ENCODE peak calls at places on chromosome 21, in eight cellular contexts. J is CD8-positive, alpha-beta T cell; S is GM13977; K is WTC11; X is BE2C; D is HFF-Myc; T is heart right ventricle; C is left ventricle myocardium inferior. G is an unnamed sample.

GRCh38 chr21:25607812-25608737 is 794 bp upstream of the MRPL39 start:
- DNase-seq in J (peak), S (peak), K (peak), X (peak), D (peak), T (peak), C (peak), G (no peak)

GRCh38 chr21:34598931-34599400 is 15.9 kb downstream of the RCAN1 start:
- DNase-seq in J (no peak), S (no peak), K (no peak), X (no peak), D (no peak), T (no peak), C (no peak), G (no peak)

GRCh38 chr21:45959779-45960390 is 21.7 kb upstream of the COL6A1 start:
- DNase-seq in J (no peak), S (no peak), K (no peak), X (no peak), D (no peak), T (no peak), C (no peak), G (no peak)

GRCh38 chr21:39531777-39532333 is 80.1 kb downstream of the SH3BGR start:
- DNase-seq in J (no peak), S (no peak), K (no peak), X (no peak), D (no peak), T (no peak), C (no peak), G (no peak)

GRCh38 chr21:36701912-36702621 is 3.2 kb downstream of the SIM2 start:
- DNase-seq in J (no peak), S (no peak), K (no peak), X (no peak), D (no peak), T (no peak), C (no peak), G (no peak)

GRCh38 chr21:33096426-33096825 is 26.5 kb downstream of the OLIG1 start:
- DNase-seq in J (no peak), S (no peak), K (no peak), X (no peak), D (no peak), T (no peak), C (no peak), G (no peak)

GRCh38 chr21:32826317-32827167 is 55.0 kb upstream of the PAXBP1 start:
- DNase-seq in J (no peak), S (peak), K (peak), X (peak), D (peak), T (peak), C (no peak), G (no peak)

GRCh38 chr21:31142600-31142999 is 104.3 kb upstream of the KRTAP19-8 start:
- DNase-seq in J (no peak), S (no peak), K (no peak), X (peak), D (no peak), T (no peak), C (no peak), G (no peak)

GRCh38 chr21:41142051-41142795 is 25.7 kb upstream of the BACE2 start:
- DNase-seq in J (no peak), S (no peak), K (no peak), X (no peak), D (peak), T (peak), C (no peak), G (no peak)

GRCh38 chr21:42219606-42220137 is 732 bp downstream of the ABCG1 start:
- DNase-seq in J (no peak), S (peak), K (peak), X (peak), D (no peak), T (no peak), C (peak), G (no peak)

GRCh38 chr21:41966341-41966833 is 12.6 kb upstream of the C2CD2 start:
- DNase-seq in J (no peak), S (no peak), K (no peak), X (no peak), D (no peak), T (no peak), C (no peak), G (no peak)

GRCh38 chr21:28601708-28602107 is 391.0 kb downstream of the LTN1 start:
- DNase-seq in J (no peak), S (no peak), K (no peak), X (no peak), D (no peak), T (no peak), C (no peak), G (no peak)

GRCh38 chr21:39938086-39938611 is 70.9 kb downstream of the PCP4 start:
- DNase-seq in J (no peak), S (no peak), K (no peak), X (no peak), D (no peak), T (no peak), C (no peak), G (no peak)

GRCh38 chr21:33700491-33700890 is 58.2 kb downstream of the ITSN1 start:
- DNase-seq in J (no peak), S (no peak), K (no peak), X (no peak), D (no peak), T (no peak), C (no peak), G (no peak)

GRCh38 chr21:34946385-34947121 is 102.5 kb downstream of the RUNX1 start:
- DNase-seq in J (no peak), S (no peak), K (no peak), X (no peak), D (no peak), T (no peak), C (no peak), G (no peak)

GRCh38 chr21:35095859-35096291 is 46.8 kb upstream of the RUNX1 start:
- DNase-seq in J (no peak), S (no peak), K (no peak), X (no peak), D (no peak), T (no peak), C (no peak), G (no peak)

GRCh38 chr21:46392921-46393320 is 65.8 kb upstream of the DIP2A start:
- DNase-seq in J (no peak), S (no peak), K (no peak), X (no peak), D (peak), T (peak), C (peak), G (no peak)

GRCh38 chr21:32132911-32133310 is 145.9 kb downstream of the MIS18A start:
- DNase-seq in J (no peak), S (no peak), K (no peak), X (no peak), D (no peak), T (no peak), C (no peak), G (no peak)

GRCh38 chr21:35399706-35400105 is 350.6 kb upstream of the RUNX1 start:
- DNase-seq in J (no peak), S (no peak), K (no peak), X (no peak), D (no peak), T (no peak), C (no peak), G (no peak)

GRCh38 chr21:14263879-14264278 is 47.9 kb downstream of the RBM11 start:
- DNase-seq in J (no peak), S (no peak), K (no peak), X (no peak), D (no peak), T (no peak), C (no peak), G (no peak)

GRCh38 chr21:40151611-40152010 is 284.4 kb downstream of the PCP4 start:
- DNase-seq in J (no peak), S (no peak), K (no peak), X (no peak), D (no peak), T (no peak), C (no peak), G (no peak)

GRCh38 chr21:15183712-15184353 is 119.0 kb upstream of the NRIP1 start:
- DNase-seq in J (no peak), S (no peak), K (no peak), X (no peak), D (no peak), T (no peak), C (no peak), G (no peak)

GRCh38 chr21:36193200-36193599 is 36.6 kb downstream of the DOP1B start:
- DNase-seq in J (no peak), S (no peak), K (no peak), X (no peak), D (no peak), T (no peak), C (no peak), G (no peak)

GRCh38 chr21:34807146-34807880 is 138.5 kb downstream of the CLIC6 start:
- DNase-seq in J (peak), S (peak), K (no peak), X (no peak), D (peak), T (no peak), C (no peak), G (no peak)

GRCh38 chr21:35106246-35106835 is 57.2 kb upstream of the RUNX1 start:
- DNase-seq in J (no peak), S (no peak), K (no peak), X (no peak), D (no peak), T (peak), C (no peak), G (no peak)

GRCh38 chr21:14591882-14592281 is 45.8 kb upstream of the SAMSN1 start:
- DNase-seq in J (no peak), S (no peak), K (no peak), X (no peak), D (no peak), T (peak), C (no peak), G (no peak)

GRCh38 chr21:31909153-31909771 is 36.4 kb downstream of the HUNK start:
- DNase-seq in J (no peak), S (no peak), K (no peak), X (no peak), D (no peak), T (no peak), C (no peak), G (no peak)

GRCh38 chr21:36915701-36916075 is 50.8 kb downstream of the HLCS start:
- DNase-seq in J (no peak), S (no peak), K (no peak), X (no peak), D (no peak), T (no peak), C (no peak), G (no peak)

GRCh38 chr21:45939521-45940045 is 42.0 kb upstream of the COL6A1 start:
- DNase-seq in J (no peak), S (no peak), K (no peak), X (no peak), D (no peak), T (no peak), C (no peak), G (peak)

GRCh38 chr21:21845901-21846396 is 847.7 kb downstream of the NCAM2 start:
- DNase-seq in J (no peak), S (no peak), K (no peak), X (no peak), D (no peak), T (no peak), C (no peak), G (no peak)

GRCh38 chr21:29407571-29407970 is 108.8 kb downstream of the BACH1 start:
- DNase-seq in J (no peak), S (no peak), K (no peak), X (no peak), D (no peak), T (no peak), C (no peak), G (no peak)

GRCh38 chr21:38956791-38957571 is 151.3 kb downstream of the ETS2 start:
- DNase-seq in J (no peak), S (no peak), K (no peak), X (no peak), D (no peak), T (no peak), C (no peak), G (no peak)

GRCh38 chr21:45981154-45981606 is 390 bp upstream of the COL6A1 start:
- DNase-seq in J (peak), S (peak), K (peak), X (peak), D (peak), T (peak), C (peak), G (no peak)

GRCh38 chr21:20882462-20883415 is 115.5 kb upstream of the NCAM2 start:
- DNase-seq in J (no peak), S (no peak), K (peak), X (peak), D (peak), T (no peak), C (no peak), G (no peak)

GRCh38 chr21:36477001-36477400 is 2.9 kb downstream of the CLDN14 start:
- DNase-seq in J (no peak), S (no peak), K (no peak), X (no peak), D (no peak), T (no peak), C (no peak), G (no peak)

DNA sequence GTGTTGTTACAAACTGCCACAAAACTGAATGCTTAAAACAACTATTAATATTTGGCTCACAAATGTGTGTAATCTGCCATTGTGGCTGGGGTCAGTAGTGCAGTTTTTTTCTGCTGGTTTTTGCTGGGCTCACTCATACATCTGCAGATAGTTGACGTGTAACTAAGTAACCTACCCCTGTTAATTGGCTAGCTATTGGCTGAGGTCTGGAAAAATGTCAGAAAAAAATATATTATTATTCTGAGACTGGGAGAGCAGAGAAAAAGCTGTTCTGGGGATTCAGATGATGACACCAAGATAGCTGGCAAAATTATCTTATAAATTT is 616.0 kb upstream of the ADAMTS5 start:
- DNase-seq in J (no peak), S (no peak), K (no peak), X (no peak), D (no peak), T (no peak), C (no peak), G (no peak)
- TF ChIP-seq CTCF in J (no peak), S (no peak), K (no peak), X (no peak), D (no peak), T (no peak), C (no peak), G (no peak)

DNA sequence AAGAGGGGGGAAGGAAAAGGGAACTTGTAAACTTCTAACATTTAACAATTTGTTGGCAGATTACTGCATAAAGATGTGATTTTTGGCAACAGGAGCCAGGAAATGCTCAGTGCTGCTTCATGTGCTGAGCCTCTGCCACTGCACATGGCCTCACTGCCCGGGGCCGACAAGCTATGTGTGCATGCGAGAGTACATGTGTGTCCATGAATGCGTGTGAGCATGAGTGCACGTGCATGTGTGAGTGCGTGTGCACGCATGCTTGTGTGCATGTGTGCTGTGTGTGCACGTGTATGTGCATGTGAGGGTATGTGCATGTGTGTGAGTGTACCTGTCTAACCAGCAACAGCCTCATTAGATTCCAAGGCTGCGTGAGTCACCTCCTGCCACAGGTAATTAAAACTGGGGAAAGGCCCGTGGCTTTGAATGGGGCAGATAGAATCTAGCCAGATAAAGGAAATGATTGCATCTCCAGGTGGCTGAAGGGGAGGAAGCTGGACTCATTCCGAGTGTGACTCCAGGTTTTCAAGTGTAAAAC is 41.4 kb upstream of the TSPEAR start:
- DNase-seq in J (no peak), S (no peak), K (peak), X (no peak), D (no peak), T (no peak), C (no peak), G (no peak)
- TF ChIP-seq CTCF in J (no peak), S (no peak), K (no peak), X (no peak), D (no peak), T (no peak), C (peak), G (no peak)

GRCh38 chr21:16193758-16194606 is 464.2 kb downstream of the USP25 start:
- DNase-seq in J (no peak), S (no peak), K (peak), X (peak), D (peak), T (peak), C (peak), G (no peak)
- TF ChIP-seq CTCF in J (no peak), S (no peak), K (no peak), X (peak), D (peak), T (peak), C (peak), G (peak)

DNA sequence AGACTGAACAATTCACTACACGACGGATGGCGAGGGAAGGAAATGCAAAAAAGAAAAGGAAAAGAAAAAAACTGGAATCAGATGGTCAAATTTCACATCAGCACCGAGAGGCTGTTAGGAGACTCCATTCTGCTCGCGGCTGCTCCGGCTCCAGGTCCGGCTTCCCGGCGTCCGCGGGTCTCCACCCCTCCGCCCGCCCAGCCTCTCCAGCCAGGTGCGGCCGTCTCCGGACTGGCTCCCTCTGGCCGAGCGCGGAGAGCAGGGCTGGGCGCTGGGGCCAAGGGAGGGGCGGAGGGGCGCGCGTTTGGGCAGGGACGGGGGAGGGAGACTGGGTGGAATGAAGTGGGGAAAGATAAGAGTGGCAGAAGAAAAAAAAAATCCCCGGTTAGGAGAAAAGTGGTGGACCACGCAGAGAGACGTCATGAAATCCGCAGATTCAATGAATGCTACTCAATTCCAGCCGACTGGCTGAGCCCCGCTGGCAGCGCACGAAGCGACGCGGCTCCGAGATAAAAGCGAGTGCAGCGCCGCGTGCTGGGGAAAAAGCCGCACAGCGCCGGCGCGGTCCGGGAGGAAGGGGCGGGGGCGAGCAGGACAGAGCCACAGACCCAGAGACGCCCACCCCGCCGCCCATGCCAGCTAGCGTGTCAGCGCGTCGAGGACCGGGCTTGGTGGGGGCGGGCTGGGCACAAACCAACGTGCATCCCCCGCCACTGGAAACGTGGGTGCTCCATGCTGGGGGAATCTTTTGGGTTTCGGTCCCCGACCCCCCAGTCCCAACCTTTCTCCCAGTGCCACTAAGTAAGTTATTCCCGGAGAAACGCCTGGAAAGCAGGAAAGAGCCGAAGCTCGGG is at the start of gene KCNJ6:
- DNase-seq in J (no peak), S (no peak), K (peak), X (peak), D (no peak), T (no peak), C (no peak), G (no peak)
- TF ChIP-seq CTCF in J (no peak), S (peak), K (no peak), X (peak), D (peak), T (peak), C (peak), G (peak)

GRCh38 chr21:43718872-43719747 is at the start of gene PDXK:
- DNase-seq in J (peak), S (peak), K (peak), X (peak), D (no peak), T (peak), C (peak), G (no peak)
- TF ChIP-seq CTCF in J (no peak), S (peak), K (no peak), X (peak), D (no peak), T (no peak), C (no peak), G (peak)

DNA sequence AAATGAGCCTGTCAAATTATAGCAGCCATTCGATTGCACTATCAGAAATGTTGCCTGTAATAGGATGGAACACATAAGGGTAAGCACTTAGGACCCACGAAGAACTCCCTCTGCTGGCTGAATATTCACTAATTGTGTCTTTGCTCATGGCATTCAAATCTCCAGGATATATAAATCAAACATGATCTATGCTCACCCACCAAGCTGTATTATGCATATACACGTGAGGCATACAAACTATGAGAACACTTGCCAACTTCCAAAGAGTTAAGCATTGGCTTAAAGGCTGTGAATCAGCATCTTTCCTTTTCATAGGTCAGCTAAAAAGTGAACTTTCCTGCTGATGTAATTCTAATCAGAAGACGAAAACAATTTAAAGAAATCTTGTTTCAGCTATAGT is 34.5 kb downstream of the TMPRSS15 start:
- DNase-seq in J (no peak), S (no peak), K (no peak), X (peak), D (no peak), T (no peak), C (no peak), G (no peak)
- TF ChIP-seq CTCF in J (no peak), S (no peak), K (no peak), X (peak), D (no peak), T (peak), C (peak), G (peak)

GRCh38 chr21:16891821-16892220 is 621.0 kb upstream of the CXADR start:
- DNase-seq in J (no peak), S (no peak), K (no peak), X (no peak), D (peak), T (no peak), C (no peak), G (no peak)
- TF ChIP-seq CTCF in J (no peak), S (no peak), K (no peak), X (no peak), D (no peak), T (no peak), C (no peak), G (no peak)